ENCODE peak calls at places on chromosome 14, in four cellular contexts. X, D, G and C are unnamed samples.

GRCh38 chr14:53186532-53186931 is 33.4 kb upstream of the DDHD1 start:
- DNase-seq in X (no peak), D (no peak), G (no peak), C (no peak)

GRCh38 chr14:35366048-35366428 is 38.5 kb downstream of the NFKBIA start:
- DNase-seq in G (no peak), X (no peak), D (peak), C (no peak)

GRCh38 chr14:104935026-104935650 is 10.5 kb downstream of the PLD4 start:
- DNase-seq in G (no peak), X (peak), D (peak), C (no peak)

GRCh38 chr14:55780156-55780946 is 200.3 kb downstream of the KTN1 start:
- DNase-seq in D (peak), X (peak), G (no peak), C (no peak)

GRCh38 chr14:41385787-41386186 is 220.9 kb upstream of the LRFN5 start:
- DNase-seq in X (no peak), D (no peak), G (no peak), C (no peak)

GRCh38 chr14:23638414-23639047 is 2.4 kb downstream of the DHRS2 start:
- DNase-seq in X (no peak), D (peak), G (no peak), C (no peak)

GRCh38 chr14:68819260-68819691 is 26.4 kb upstream of the ZFP36L1 start:
- DNase-seq in D (peak), X (no peak), G (no peak), C (no peak)

GRCh38 chr14:90556050-90556477 is 159.2 kb downstream of the CALM1 start:
- DNase-seq in X (peak), D (no peak), G (peak), C (no peak)

GRCh38 chr14:65010211-65010931 is 23.7 kb downstream of the FNTB start:
- DNase-seq in G (no peak), D (no peak), X (no peak), C (no peak)

GRCh38 chr14:63922696-63923421 is 70.1 kb downstream of the SYNE2 start:
- DNase-seq in D (peak), G (no peak), X (peak), C (no peak)

GRCh38 chr14:42884100-42884499 is 1277.4 kb downstream of the LRFN5 start:
- DNase-seq in D (peak), X (no peak), G (no peak), C (peak)

GRCh38 chr14:89719371-89720075 is 235.0 kb downstream of the EFCAB11 start:
- DNase-seq in D (no peak), X (no peak), G (no peak), C (no peak)

GRCh38 chr14:68935761-68936209 is 43.3 kb downstream of the ACTN1 start:
- DNase-seq in G (no peak), D (peak), X (peak), C (no peak)

GRCh38 chr14:80988192-80988591 is 32.8 kb downstream of the TSHR start:
- DNase-seq in G (no peak), D (no peak), X (no peak), C (no peak)

GRCh38 chr14:104876251-104876699 is 11.2 kb downstream of the CEP170B start:
- DNase-seq in G (no peak), X (no peak), D (no peak), C (no peak)

GRCh38 chr14:91835197-91835919 is 32.0 kb downstream of the TC2N start:
- DNase-seq in G (no peak), D (no peak), X (no peak), C (no peak)

GRCh38 chr14:91277546-91278382 is 33.3 kb upstream of the GPR68 start:
- DNase-seq in G (no peak), X (no peak), D (peak), C (no peak)

GRCh38 chr14:75822522-75823288 is 159.1 kb downstream of the TGFB3 start:
- DNase-seq in G (no peak), X (no peak), D (peak), C (peak)

GRCh38 chr14:64704743-64705405 is 650 bp downstream of the PLEKHG3 start:
- DNase-seq in D (no peak), G (no peak), X (peak), C (no peak)

GRCh38 chr14:33165144-33165925 is 226.7 kb downstream of the NPAS3 start:
- DNase-seq in G (no peak), X (no peak), D (peak), C (no peak)

GRCh38 chr14:50944647-50945413 is 547 bp upstream of the PYGL start:
- DNase-seq in D (peak), X (peak), G (peak), C (no peak)